ENCODE peak calls at places on chromosome 12, in four cellular contexts. L, A, F and U are unnamed samples.
A peak's percentile ranks its signal among the peaks of the same experiment; 100 is the strongest.

GRCh38 chr12:13223176-13223806 is 26.8 kb downstream of the EMP1 start:
- DNase-seq in L (no peak), F (no peak), A (no peak), U (no peak)

GRCh38 chr12:54383041-54383609 is 1.4 kb downstream of the ZNF385A start:
- DNase-seq in A (no peak), L (no peak), F (no peak), U (no peak)

GRCh38 chr12:128268348-128268725 is 1.4 kb downstream of the TMEM132C start:
- DNase-seq in F (peak; percentile 59), A (no peak), L (no peak), U (no peak)

GRCh38 chr12:28089363-28089762 is 100.9 kb upstream of the CCDC91 start:
- DNase-seq in L (no peak), A (no peak), F (no peak), U (no peak)

GRCh38 chr12:38161123-38162000 is 155.2 kb upstream of the ALG10B start:
- DNase-seq in A (no peak), L (no peak), F (no peak), U (no peak)

GRCh38 chr12:117441751-117442150 is 80.3 kb upstream of the NOS1 start:
- DNase-seq in A (no peak), L (peak; percentile 56), F (no peak), U (peak; percentile 90)

GRCh38 chr12:95169368-95169767 is 47.9 kb downstream of the FGD6 start:
- DNase-seq in A (no peak), F (no peak), L (no peak), U (peak; percentile 49)

GRCh38 chr12:65632131-65632855 is 192.0 kb upstream of the HMGA2 start:
- DNase-seq in A (no peak), L (peak; percentile 23), F (no peak), U (no peak)

GRCh38 chr12:57940915-57941164 is 527 bp upstream of the ATP23 start:
- DNase-seq in A (no peak), F (no peak), L (no peak), U (no peak)

GRCh38 chr12:53055471-53056266 is 5.8 kb downstream of the TNS2 start:
- DNase-seq in L (no peak), F (no peak), A (no peak), U (no peak)

DNA sequence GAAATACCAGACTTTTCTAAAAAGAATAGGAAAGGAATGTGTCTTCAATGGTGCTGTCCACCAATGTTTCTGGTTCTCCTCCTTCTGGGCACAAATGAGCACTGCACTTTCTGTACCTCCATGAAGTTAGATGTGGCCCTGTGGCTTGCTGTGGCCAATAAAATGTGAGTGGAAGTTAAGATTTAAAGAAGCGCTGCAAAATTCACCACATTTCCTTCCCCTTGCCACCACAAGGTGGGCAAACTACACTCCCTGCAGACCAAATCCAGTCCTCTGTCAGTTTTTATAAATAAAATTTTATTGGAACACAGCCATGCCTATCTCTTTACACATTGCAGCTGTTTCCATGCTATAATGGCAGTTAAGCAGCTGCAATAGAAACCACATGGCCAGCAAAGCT is 141.4 kb upstream of the TMPO start:
- DNase-seq in L (no peak), F (no peak), A (no peak), U (no peak)
- TF ChIP-seq CTCF in L (no peak), F (no peak), A (no peak), U (no peak)

GRCh38 chr12:113207621-113208040 is 13.6 kb upstream of the TPCN1 start:
- DNase-seq in F (no peak), A (no peak), L (no peak), U (no peak)

GRCh38 chr12:113204806-113205205 is 16.5 kb upstream of the TPCN1 start:
- DNase-seq in L (no peak), A (no peak), F (no peak), U (no peak)

GRCh38 chr12:113211160-113211559 is 10.1 kb upstream of the TPCN1 start:
- DNase-seq in A (no peak), F (no peak), L (no peak), U (no peak)

GRCh38 chr12:113203852-113204760 is 17.2 kb upstream of the TPCN1 start:
- DNase-seq in A (no peak), L (no peak), F (no peak), U (peak; percentile 56)

GRCh38 chr12:113208041-113208934 is 13.0 kb upstream of the TPCN1 start:
- DNase-seq in L (peak; percentile 66), F (no peak), A (no peak), U (peak; percentile 74)
- TF ChIP-seq POLR2A in L (no peak), F (no peak), A (no peak), U (no peak)

GRCh38 chr12:14961466-14962155 is at the start of gene ARHGDIB:
- DNase-seq in L (peak; percentile 34), F (no peak), A (no peak), U (peak; percentile 32)
- H3K4me3 ChIP-seq in L (peak within 1 kb of the TSS; percentile 41), F (no peak within 1 kb of the TSS), A (peak within 1 kb of the TSS; percentile 61), U (peak within 1 kb of the TSS; percentile 17)

DNA sequence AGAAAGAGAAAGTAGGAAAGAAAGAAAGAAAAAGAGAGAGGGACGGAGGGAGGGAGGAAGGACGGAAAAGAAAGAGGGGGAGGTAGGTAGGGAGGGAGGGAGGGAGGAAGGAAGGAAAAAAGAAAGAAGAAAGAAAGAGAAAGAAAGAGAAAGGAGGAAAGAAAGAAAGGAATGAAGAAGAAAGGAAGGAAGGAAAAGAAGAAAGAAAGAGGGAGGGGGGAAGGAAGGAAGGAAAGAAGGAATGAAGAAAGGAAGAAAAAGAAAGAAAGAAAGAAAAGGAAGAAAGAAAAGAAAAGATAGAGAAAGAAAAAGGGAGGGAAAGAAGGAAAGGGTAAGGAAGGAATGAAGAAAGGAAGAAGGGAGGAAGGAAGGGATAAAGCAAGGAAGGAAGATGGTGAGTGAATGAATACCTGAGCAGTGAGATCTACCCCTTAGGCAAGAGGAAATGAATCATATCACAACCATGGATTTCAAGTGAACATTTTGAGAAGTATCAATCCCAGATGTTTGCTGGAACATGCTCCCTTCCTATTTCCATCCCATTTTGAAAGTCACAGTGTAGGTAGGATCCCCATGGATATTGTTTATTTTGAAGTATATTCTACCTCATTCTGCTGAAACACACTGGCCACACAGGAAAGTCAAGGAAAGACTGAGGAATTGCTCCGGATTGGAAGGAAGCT is 639.4 kb upstream of the TBX3 start:
- DNase-seq in L (no peak), F (no peak), A (no peak), U (no peak)
- TF ChIP-seq CTCF in L (no peak), F (no peak), A (no peak), U (no peak)

GRCh38 chr12:29743801-29744200 is 39.9 kb downstream of the TMTC1 start:
- DNase-seq in F (no peak), A (no peak), L (no peak), U (no peak)
- TF ChIP-seq POLR2A in F (no peak), A (no peak), L (no peak), U (no peak)

DNA sequence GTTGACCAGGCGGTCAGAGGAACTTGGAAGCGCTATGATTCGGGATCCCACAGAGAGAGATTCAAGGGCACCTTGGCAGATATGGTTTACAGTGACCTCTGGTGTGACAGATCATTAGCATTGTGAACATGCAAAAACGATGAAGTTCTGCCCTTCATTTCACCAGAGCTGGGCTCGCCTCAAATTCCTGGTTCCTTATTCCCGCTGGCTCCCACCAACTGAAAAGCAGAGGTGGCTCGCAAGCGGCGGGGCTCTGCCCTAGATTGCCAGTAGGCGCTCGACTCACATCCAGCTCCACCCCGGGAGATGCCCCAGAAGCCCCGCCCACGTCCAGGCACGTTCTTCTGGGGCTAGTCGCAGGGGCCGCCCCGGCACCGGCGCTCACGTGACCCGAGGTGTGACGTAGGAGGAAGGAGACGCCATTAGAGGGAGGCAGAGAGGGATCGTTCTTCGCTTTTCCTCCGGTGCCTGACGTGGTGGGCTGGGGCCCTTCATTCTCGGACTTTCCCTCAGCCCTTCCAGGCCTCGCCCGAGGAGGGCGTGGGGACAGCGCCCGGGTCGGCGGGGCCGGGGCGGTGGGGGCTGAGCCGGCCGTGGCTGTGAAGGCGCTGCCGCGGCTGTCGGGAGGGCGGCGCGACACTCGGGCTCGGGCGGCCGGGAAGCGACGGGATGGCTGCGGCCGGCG is at the start of gene RAB21:
- DNase-seq in F (peak; percentile 98), A (peak; percentile 98), L (peak; percentile 99), U (peak; percentile 99)
- H3K4me3 ChIP-seq in F (peak within 1 kb of the TSS; percentile 88), A (peak within 1 kb of the TSS; percentile 93), L (peak within 1 kb of the TSS; percentile 66), U (peak within 1 kb of the TSS; percentile 90)

DNA sequence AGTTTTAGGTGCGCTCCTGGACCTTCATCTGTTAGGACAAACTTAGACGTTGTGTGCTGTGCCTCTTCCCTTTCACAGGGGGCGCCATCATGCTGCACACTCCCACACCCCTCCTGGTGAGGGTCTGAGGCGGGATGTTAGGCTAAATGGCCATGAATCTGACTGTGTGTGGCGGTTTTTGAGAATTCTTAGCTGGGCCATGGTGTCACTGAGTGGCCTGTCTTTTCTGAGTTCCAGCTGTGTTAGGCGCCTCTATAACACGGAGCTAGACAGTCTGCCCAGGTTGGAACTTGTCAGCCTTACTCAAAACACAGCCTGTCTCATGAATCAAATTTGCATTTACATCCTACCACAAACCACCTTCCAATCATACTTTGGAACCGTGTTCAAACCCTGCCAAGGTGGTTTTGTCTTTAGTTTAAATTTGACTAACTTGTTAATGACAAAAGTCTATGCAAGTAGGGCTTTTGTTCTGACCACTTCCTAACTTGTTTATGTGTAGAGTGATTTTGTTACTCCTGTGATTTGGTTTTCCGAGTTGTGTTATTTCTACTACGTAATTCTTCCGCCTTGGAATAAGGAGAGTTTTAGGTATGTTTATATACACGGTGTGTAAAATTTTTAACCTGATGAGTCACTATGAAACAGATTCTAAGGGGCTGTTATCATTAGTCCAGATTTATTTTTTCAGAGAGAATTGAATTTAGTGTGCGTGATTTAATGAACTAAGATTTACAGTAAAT is 19.6 kb downstream of the ACVR1B start:
- DNase-seq in A (no peak), F (peak; percentile 62), L (no peak), U (no peak)
- TF ChIP-seq CTCF in A (no peak), F (peak; percentile 97), L (no peak), U (no peak)

GRCh38 chr12:112018571-112019237 is 5.5 kb downstream of the ERP29 start:
- DNase-seq in A (no peak), F (no peak), L (no peak), U (no peak)

GRCh38 chr12:112013601-112014402 is 576 bp downstream of the ERP29 start:
- DNase-seq in L (peak; percentile 52), A (peak; percentile 59), F (peak; percentile 83), U (peak; percentile 72)

GRCh38 chr12:112020947-112021457 is 7.8 kb downstream of the ERP29 start:
- DNase-seq in A (no peak), L (no peak), F (no peak), U (no peak)

GRCh38 chr12:112015938-112016337 is 2.7 kb downstream of the ERP29 start:
- DNase-seq in L (no peak), F (no peak), A (no peak), U (no peak)

GRCh38 chr12:112017041-112017440 is 3.8 kb downstream of the ERP29 start:
- DNase-seq in A (no peak), F (no peak), L (no peak), U (no peak)
- TF ChIP-seq POLR2A in A (no peak), F (no peak), L (no peak), U (no peak)

GRCh38 chr12:133058203-133059125 is 21.2 kb downstream of the ZNF84 start:
- DNase-seq in F (no peak), L (no peak), A (no peak), U (no peak)

GRCh38 chr12:133061954-133062353 is 18.8 kb upstream of the ZNF140 start:
- DNase-seq in A (no peak), F (no peak), L (no peak), U (no peak)

DNA sequence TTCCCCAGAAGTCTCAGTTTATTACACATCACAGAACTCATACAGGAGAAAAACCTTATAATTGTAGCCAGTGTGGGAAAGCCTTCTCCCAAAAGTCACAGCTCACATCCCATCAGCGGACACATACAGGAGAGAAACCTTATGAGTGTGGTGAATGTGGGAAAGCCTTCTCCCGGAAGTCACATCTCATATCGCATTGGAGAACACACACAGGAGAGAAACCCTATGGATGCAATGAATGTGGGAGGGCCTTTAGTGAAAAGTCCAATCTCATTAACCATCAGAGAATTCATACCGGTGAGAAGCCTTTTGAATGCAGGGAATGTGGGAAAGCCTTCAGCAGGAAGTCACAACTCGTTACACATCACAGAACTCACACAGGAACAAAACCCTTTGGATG is 20.1 kb downstream of the ZNF84 start:
- DNase-seq in F (no peak), L (no peak), A (no peak), U (no peak)
- H3K4me3 ChIP-seq in F (no peak overlapping the region), L (no peak overlapping the region), A (peak overlapping the region; percentile 21), U (peak overlapping the region; percentile 21)